ENCODE peak calls at places on chromosomes 2 and 18, in four cellular contexts. One of them, this sample, is unnamed.

GRCh38 chr2:16958266-16958665 is 292.6 kb upstream of the CYRIA start:
- DNase-seq in body of pancreas: no peak
- DNase-seq in CD4-positive, alpha-beta memory T cell: no peak
- DNase-seq in heart left ventricle: no peak
- DNase-seq in this sample: peak

GRCh38 chr2:88181511-88181910 is 11.4 kb downstream of the THNSL2 start:
- DNase-seq in body of pancreas: no peak
- DNase-seq in heart left ventricle: no peak
- DNase-seq in CD4-positive, alpha-beta memory T cell: no peak
- DNase-seq in this sample: peak

GRCh38 chr2:233350708-233351107 is 3.6 kb upstream of the DGKD start:
- DNase-seq in CD4-positive, alpha-beta memory T cell: no peak
- DNase-seq in body of pancreas: no peak
- DNase-seq in heart left ventricle: no peak
- DNase-seq in this sample: no peak

GRCh38 chr18:62420151-62420512 is 95.0 kb downstream of the TNFRSF11A start:
- DNase-seq in body of pancreas: no peak
- DNase-seq in heart left ventricle: no peak
- DNase-seq in CD4-positive, alpha-beta memory T cell: no peak
- DNase-seq in this sample: no peak

GRCh38 chr2:75637568-75637967 is 9.0 kb upstream of the MRPL19 start:
- DNase-seq in body of pancreas: no peak
- DNase-seq in heart left ventricle: no peak
- DNase-seq in CD4-positive, alpha-beta memory T cell: no peak
- DNase-seq in this sample: no peak

GRCh38 chr2:67772216-67773180 is 290.3 kb downstream of the C1D start:
- DNase-seq in body of pancreas: peak
- DNase-seq in CD4-positive, alpha-beta memory T cell: no peak
- DNase-seq in heart left ventricle: no peak
- DNase-seq in this sample: no peak

GRCh38 chr2:200442471-200442870 is 67.4 kb downstream of the KCTD18 start:
- DNase-seq in heart left ventricle: no peak
- DNase-seq in CD4-positive, alpha-beta memory T cell: no peak
- DNase-seq in body of pancreas: no peak
- DNase-seq in this sample: no peak

GRCh38 chr2:217438821-217439220 is 564.0 kb downstream of the TNS1 start:
- DNase-seq in heart left ventricle: no peak
- DNase-seq in CD4-positive, alpha-beta memory T cell: no peak
- DNase-seq in body of pancreas: no peak
- DNase-seq in this sample: no peak

GRCh38 chr2:133768261-133769021 is 200.2 kb upstream of the NCKAP5 start:
- DNase-seq in CD4-positive, alpha-beta memory T cell: no peak
- DNase-seq in body of pancreas: peak
- DNase-seq in heart left ventricle: peak
- DNase-seq in this sample: no peak

GRCh38 chr2:227889336-227889735 is 17.9 kb downstream of the DAW1 start:
- DNase-seq in CD4-positive, alpha-beta memory T cell: no peak
- DNase-seq in heart left ventricle: no peak
- DNase-seq in body of pancreas: no peak
- DNase-seq in this sample: no peak

GRCh38 chr2:171432969-171433762 is 624 bp downstream of the METTL8 start:
- DNase-seq in CD4-positive, alpha-beta memory T cell: peak
- DNase-seq in body of pancreas: peak
- DNase-seq in heart left ventricle: peak
- DNase-seq in this sample: peak

GRCh38 chr2:240567137-240567871 is 980 bp upstream of the RNPEPL1 start:
- DNase-seq in CD4-positive, alpha-beta memory T cell: peak
- DNase-seq in body of pancreas: peak
- DNase-seq in heart left ventricle: peak
- DNase-seq in this sample: no peak

GRCh38 chr2:7031424-7032245 is 114.4 kb downstream of the RNF144A start:
- DNase-seq in heart left ventricle: no peak
- DNase-seq in CD4-positive, alpha-beta memory T cell: peak
- DNase-seq in body of pancreas: peak
- DNase-seq in this sample: peak

GRCh38 chr18:10094154-10094553 is 180.3 kb downstream of the VAPA start:
- DNase-seq in CD4-positive, alpha-beta memory T cell: no peak
- DNase-seq in heart left ventricle: no peak
- DNase-seq in body of pancreas: no peak
- DNase-seq in this sample: no peak

GRCh38 chr2:47676236-47676635 is 106.7 kb upstream of the MSH6 start:
- DNase-seq in CD4-positive, alpha-beta memory T cell: no peak
- DNase-seq in heart left ventricle: no peak
- DNase-seq in body of pancreas: no peak
- DNase-seq in this sample: no peak

GRCh38 chr2:48605482-48606175 is 12.0 kb upstream of the GTF2A1L start:
- DNase-seq in CD4-positive, alpha-beta memory T cell: no peak
- DNase-seq in body of pancreas: no peak
- DNase-seq in heart left ventricle: no peak
- DNase-seq in this sample: no peak

GRCh38 chr2:150878347-150878746 is 383.3 kb downstream of the RBM43 start:
- DNase-seq in heart left ventricle: no peak
- DNase-seq in CD4-positive, alpha-beta memory T cell: no peak
- DNase-seq in body of pancreas: no peak
- DNase-seq in this sample: no peak

GRCh38 chr2:28895189-28895893 is 874 bp downstream of the WDR43 start:
- DNase-seq in heart left ventricle: peak
- DNase-seq in body of pancreas: no peak
- DNase-seq in CD4-positive, alpha-beta memory T cell: peak
- DNase-seq in this sample: peak

GRCh38 chr18:35386600-35387366 is 9.6 kb upstream of the ZNF396 start:
- DNase-seq in heart left ventricle: peak
- DNase-seq in CD4-positive, alpha-beta memory T cell: peak
- DNase-seq in body of pancreas: peak
- DNase-seq in this sample: peak

GRCh38 chr18:74529811-74530583 is 4.3 kb upstream of the CNDP1 start:
- DNase-seq in CD4-positive, alpha-beta memory T cell: no peak
- DNase-seq in body of pancreas: no peak
- DNase-seq in heart left ventricle: no peak
- DNase-seq in this sample: no peak

DNA sequence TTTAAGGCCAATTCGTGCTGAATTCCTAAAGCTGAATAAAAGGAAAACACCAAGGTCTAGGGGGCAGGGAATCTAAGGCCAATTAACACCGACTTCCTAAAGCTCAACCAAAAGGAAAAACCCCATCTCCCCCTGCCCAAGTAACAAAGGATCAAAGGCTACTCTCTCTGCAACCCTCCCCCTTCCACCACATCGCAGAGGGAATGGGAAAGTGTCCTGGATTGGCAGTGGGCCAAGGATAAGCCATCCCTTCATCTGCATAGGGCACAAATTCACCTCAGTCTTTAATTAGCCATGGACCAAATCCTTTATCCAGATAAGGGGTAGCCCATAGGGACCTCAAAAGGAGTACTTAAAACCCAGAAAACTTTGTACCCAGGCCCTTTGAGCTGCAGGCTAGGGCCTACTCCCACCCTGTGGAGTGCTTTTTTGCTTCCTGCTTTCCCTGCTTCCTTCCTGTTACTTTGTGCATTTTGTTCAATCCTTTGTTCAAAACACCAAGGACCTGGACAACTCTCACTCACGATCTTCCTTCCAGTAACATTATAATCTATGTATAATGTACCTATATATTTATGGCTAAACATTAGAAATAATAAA is 2119.8 kb upstream of the CELF4 start:
- DNase-seq in heart left ventricle: no peak
- DNase-seq in body of pancreas: no peak
- DNase-seq in CD4-positive, alpha-beta memory T cell: no peak
- DNase-seq in this sample: no peak
- H3K4me3 ChIP-seq in heart left ventricle: no peak
- H3K4me3 ChIP-seq in body of pancreas: no peak
- H3K4me3 ChIP-seq in CD4-positive, alpha-beta memory T cell: no peak
- H3K4me3 ChIP-seq in this sample: no peak

GRCh38 chr18:13139885-13140450 is 78.6 kb upstream of the LDLRAD4 start:
- DNase-seq in CD4-positive, alpha-beta memory T cell: no peak
- DNase-seq in body of pancreas: no peak
- DNase-seq in heart left ventricle: no peak
- DNase-seq in this sample: no peak

GRCh38 chr18:13136689-13137040 is 81.9 kb upstream of the LDLRAD4 start:
- DNase-seq in body of pancreas: no peak
- DNase-seq in heart left ventricle: peak
- DNase-seq in CD4-positive, alpha-beta memory T cell: no peak
- DNase-seq in this sample: no peak

GRCh38 chr18:13137041-13137938 is 81.3 kb upstream of the LDLRAD4 start:
- DNase-seq in heart left ventricle: no peak
- DNase-seq in body of pancreas: no peak
- DNase-seq in CD4-positive, alpha-beta memory T cell: peak
- DNase-seq in this sample: peak

GRCh38 chr18:13138822-13139139 is 79.8 kb upstream of the LDLRAD4 start:
- DNase-seq in body of pancreas: no peak
- DNase-seq in CD4-positive, alpha-beta memory T cell: no peak
- DNase-seq in heart left ventricle: no peak
- DNase-seq in this sample: no peak

GRCh38 chr18:13137939-13138821 is 80.4 kb upstream of the LDLRAD4 start:
- DNase-seq in heart left ventricle: peak
- DNase-seq in CD4-positive, alpha-beta memory T cell: peak
- DNase-seq in body of pancreas: peak
- DNase-seq in this sample: peak
- H3K4me3 ChIP-seq in heart left ventricle: peak
- H3K4me3 ChIP-seq in CD4-positive, alpha-beta memory T cell: peak
- H3K4me3 ChIP-seq in body of pancreas: no peak
- H3K4me3 ChIP-seq in this sample: peak

GRCh38 chr2:181374741-181375675 is 82.2 kb upstream of the ITGA4 start:
- DNase-seq in body of pancreas: no peak
- DNase-seq in heart left ventricle: no peak
- DNase-seq in CD4-positive, alpha-beta memory T cell: no peak
- DNase-seq in this sample: no peak
- H3K4me3 ChIP-seq in body of pancreas: no peak
- H3K4me3 ChIP-seq in heart left ventricle: no peak
- H3K4me3 ChIP-seq in CD4-positive, alpha-beta memory T cell: no peak
- H3K4me3 ChIP-seq in this sample: no peak

GRCh38 chr2:10301946-10302478 is 692 bp upstream of the HPCAL1 start:
- DNase-seq in CD4-positive, alpha-beta memory T cell: peak
- DNase-seq in body of pancreas: no peak
- DNase-seq in heart left ventricle: no peak
- DNase-seq in this sample: no peak
- H3K4me3 ChIP-seq in CD4-positive, alpha-beta memory T cell: peak
- H3K4me3 ChIP-seq in body of pancreas: peak
- H3K4me3 ChIP-seq in heart left ventricle: peak
- H3K4me3 ChIP-seq in this sample: peak

DNA sequence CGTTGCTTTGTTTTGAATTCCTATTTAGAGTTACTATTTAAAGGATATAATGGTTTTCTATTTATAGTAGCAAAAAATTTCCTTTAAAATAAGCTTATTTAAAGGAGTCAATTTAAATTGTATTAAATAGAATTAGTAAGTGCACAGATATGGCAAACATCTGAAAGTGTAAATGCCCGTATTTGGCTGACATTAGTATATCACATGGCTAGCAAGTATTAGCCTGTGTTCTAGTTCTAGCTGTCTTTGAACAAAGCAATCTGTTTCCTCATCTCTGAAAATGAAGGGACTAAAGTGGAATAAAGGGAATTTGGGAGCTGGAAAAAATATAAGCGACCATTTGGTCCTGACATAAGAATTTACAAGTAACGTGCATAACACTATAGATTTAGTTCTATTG is 32.2 kb downstream of the PELI1 start:
- DNase-seq in CD4-positive, alpha-beta memory T cell: no peak
- DNase-seq in body of pancreas: no peak
- DNase-seq in heart left ventricle: no peak
- DNase-seq in this sample: no peak
- H3K4me3 ChIP-seq in CD4-positive, alpha-beta memory T cell: no peak
- H3K4me3 ChIP-seq in body of pancreas: no peak
- H3K4me3 ChIP-seq in heart left ventricle: no peak
- H3K4me3 ChIP-seq in this sample: no peak

DNA sequence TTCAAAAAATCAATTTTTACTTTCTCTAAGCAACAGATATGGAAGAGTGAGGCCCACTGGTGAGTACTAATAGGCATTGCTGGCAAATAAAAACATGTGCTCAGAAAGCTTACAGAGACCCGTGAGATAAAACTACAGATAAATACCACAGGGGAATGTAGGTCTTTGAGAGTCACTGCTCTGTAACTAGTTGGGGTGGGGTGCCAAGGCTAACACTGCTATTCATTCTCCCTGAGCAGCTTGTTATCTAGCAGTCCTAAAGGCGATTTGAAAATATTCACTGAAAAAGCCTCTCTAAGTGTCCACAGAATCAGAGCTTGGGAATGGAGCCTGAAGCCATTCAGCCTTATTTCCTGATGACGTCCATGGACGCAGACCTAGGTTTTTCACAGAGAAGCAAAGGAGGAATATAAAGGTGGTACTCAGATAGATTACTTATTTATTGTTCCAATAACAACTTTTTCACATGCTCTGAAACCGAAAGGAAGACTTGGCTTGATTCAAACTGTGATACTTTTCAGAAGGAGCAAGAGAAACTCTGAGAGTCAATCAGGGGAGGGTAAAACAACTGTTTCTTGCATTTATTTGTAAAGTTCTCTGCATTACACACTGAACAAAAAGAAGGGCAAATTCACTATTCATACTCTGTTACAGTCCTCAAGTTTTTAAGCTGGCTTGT is 188.4 kb downstream of the PPP1R1C start:
- DNase-seq in body of pancreas: no peak
- DNase-seq in CD4-positive, alpha-beta memory T cell: no peak
- DNase-seq in heart left ventricle: no peak
- DNase-seq in this sample: peak
- H3K4me3 ChIP-seq in body of pancreas: no peak
- H3K4me3 ChIP-seq in CD4-positive, alpha-beta memory T cell: no peak
- H3K4me3 ChIP-seq in heart left ventricle: no peak
- H3K4me3 ChIP-seq in this sample: peak

GRCh38 chr2:238847432-238847801 is 468 bp upstream of the TWIST2 start:
- DNase-seq in CD4-positive, alpha-beta memory T cell: no peak
- DNase-seq in heart left ventricle: no peak
- DNase-seq in body of pancreas: no peak
- DNase-seq in this sample: no peak
- H3K4me3 ChIP-seq in CD4-positive, alpha-beta memory T cell: no peak
- H3K4me3 ChIP-seq in heart left ventricle: peak
- H3K4me3 ChIP-seq in body of pancreas: no peak
- H3K4me3 ChIP-seq in this sample: no peak

GRCh38 chr2:212033888-212034287 is 504.7 kb downstream of the ERBB4 start:
- DNase-seq in CD4-positive, alpha-beta memory T cell: no peak
- DNase-seq in heart left ventricle: no peak
- DNase-seq in body of pancreas: no peak
- DNase-seq in this sample: no peak

GRCh38 chr2:212030709-212031108 is 507.9 kb downstream of the ERBB4 start:
- DNase-seq in body of pancreas: no peak
- DNase-seq in CD4-positive, alpha-beta memory T cell: no peak
- DNase-seq in heart left ventricle: no peak
- DNase-seq in this sample: no peak

GRCh38 chr2:212032536-212033219 is 505.9 kb downstream of the ERBB4 start:
- DNase-seq in body of pancreas: no peak
- DNase-seq in CD4-positive, alpha-beta memory T cell: no peak
- DNase-seq in heart left ventricle: no peak
- DNase-seq in this sample: no peak

GRCh38 chr2:212034841-212035585 is 503.6 kb downstream of the ERBB4 start:
- DNase-seq in heart left ventricle: no peak
- DNase-seq in CD4-positive, alpha-beta memory T cell: no peak
- DNase-seq in body of pancreas: no peak
- DNase-seq in this sample: no peak

GRCh38 chr2:212032032-212032431 is 506.6 kb downstream of the ERBB4 start:
- DNase-seq in CD4-positive, alpha-beta memory T cell: no peak
- DNase-seq in body of pancreas: no peak
- DNase-seq in heart left ventricle: no peak
- DNase-seq in this sample: peak
- H3K4me3 ChIP-seq in CD4-positive, alpha-beta memory T cell: no peak
- H3K4me3 ChIP-seq in body of pancreas: no peak
- H3K4me3 ChIP-seq in heart left ventricle: no peak
- H3K4me3 ChIP-seq in this sample: no peak

GRCh38 chr18:31400191-31400590 is 23.6 kb downstream of the DSG4 start:
- DNase-seq in heart left ventricle: no peak
- DNase-seq in CD4-positive, alpha-beta memory T cell: no peak
- DNase-seq in body of pancreas: no peak
- DNase-seq in this sample: no peak
- H3K4me3 ChIP-seq in heart left ventricle: no peak
- H3K4me3 ChIP-seq in CD4-positive, alpha-beta memory T cell: no peak
- H3K4me3 ChIP-seq in body of pancreas: no peak
- H3K4me3 ChIP-seq in this sample: no peak

This sample was measured in MM.1S.